ENCODE peak calls at places on chromosome 16, in six cellular contexts. W, E, S, U, K and H are unnamed samples.

GRCh38 chr16:4415538-4416199 is 727 bp downstream of the CORO7 start:
- DNase-seq in W (no peak), E (no peak), S (no peak), U (no peak), K (peak; percentile 53), H (peak; percentile 87)

GRCh38 chr16:27611340-27611739 is 61.4 kb downstream of the KATNIP start:
- DNase-seq in W (no peak), E (no peak), S (no peak), U (no peak), K (no peak), H (no peak)

GRCh38 chr16:27174007-27174406 is 29.3 kb upstream of the KDM8 start:
- DNase-seq in W (no peak), E (no peak), S (no peak), U (no peak), K (no peak), H (no peak)

GRCh38 chr16:58814348-58814801 is 80.3 kb upstream of the GOT2 start:
- DNase-seq in W (no peak), E (peak; percentile 18), S (peak; percentile 28), U (no peak), K (peak; percentile 56), H (peak; percentile 81)

GRCh38 chr16:27424772-27425498 is 23.0 kb downstream of the IL21R start:
- DNase-seq in W (peak; percentile 24), E (no peak), S (no peak), U (no peak), K (peak; percentile 2), H (no peak)

GRCh38 chr16:14007460-14007859 is 63.7 kb upstream of the MRTFB start:
- DNase-seq in W (no peak), E (no peak), S (no peak), U (peak; percentile 62), K (no peak), H (no peak)

GRCh38 chr16:75306102-75306762 is 54.8 kb upstream of the BCAR1 start:
- DNase-seq in W (no peak), E (no peak), S (no peak), U (no peak), K (no peak), H (peak; percentile 72)

GRCh38 chr16:74568961-74569631 is 37.8 kb downstream of the GLG1 start:
- DNase-seq in W (no peak), E (no peak), S (no peak), U (no peak), K (no peak), H (no peak)

GRCh38 chr16:15059324-15059723 is 3.5 kb upstream of the NTAN1 start:
- DNase-seq in W (no peak), E (no peak), S (no peak), U (no peak), K (no peak), H (no peak)

GRCh38 chr16:4923853-4924252 is 13.1 kb downstream of the PPL start:
- DNase-seq in W (no peak), E (no peak), S (no peak), U (no peak), K (no peak), H (no peak)

GRCh38 chr16:16974192-16974591 is 496.6 kb downstream of the XYLT1 start:
- DNase-seq in W (no peak), E (no peak), S (no peak), U (no peak), K (no peak), H (no peak)

GRCh38 chr16:14522617-14523135 is 107.4 kb downstream of the PARN start:
- DNase-seq in W (no peak), E (no peak), S (no peak), U (no peak), K (no peak), H (no peak)

GRCh38 chr16:83953796-83954576 is 946 bp downstream of the OSGIN1 start:
- DNase-seq in W (no peak), E (no peak), S (no peak), U (no peak), K (peak; percentile 48), H (peak; percentile 73)

GRCh38 chr16:57304169-57305061 is 19.9 kb upstream of the PLLP start:
- DNase-seq in W (peak; percentile 70), E (peak; percentile 68), S (peak; percentile 47), U (peak; percentile 40), K (peak; percentile 41), H (no peak)

GRCh38 chr16:11333696-11334095 is 11.6 kb upstream of the RMI2 start:
- DNase-seq in W (no peak), E (no peak), S (peak; percentile 39), U (no peak), K (no peak), H (no peak)

GRCh38 chr16:1812732-1813163 is 13.9 kb downstream of the HAGH start:
- DNase-seq in W (peak; percentile 78), E (no peak), S (no peak), U (no peak), K (peak; percentile 74), H (peak; percentile 82)

GRCh38 chr16:57810197-57811024 is 8.1 kb upstream of the KIFC3 start:
- DNase-seq in W (peak; percentile 88), E (peak; percentile 80), S (peak; percentile 76), U (peak; percentile 73), K (peak; percentile 85), H (peak; percentile 93)

GRCh38 chr16:11484691-11485258 is 101.9 kb downstream of the LITAF start:
- DNase-seq in W (no peak), E (peak; percentile 64), S (no peak), U (no peak), K (no peak), H (no peak)

GRCh38 chr16:4931381-4931780 is 5.6 kb downstream of the PPL start:
- DNase-seq in W (no peak), E (no peak), S (no peak), U (no peak), K (no peak), H (no peak)

GRCh38 chr16:4917117-4917516 is 19.8 kb downstream of the PPL start:
- DNase-seq in W (no peak), E (no peak), S (no peak), U (no peak), K (no peak), H (no peak)

GRCh38 chr16:19879241-19879792 is 5.3 kb downstream of the GPRC5B start:
- DNase-seq in W (no peak), E (no peak), S (no peak), U (no peak), K (no peak), H (no peak)

GRCh38 chr16:77571463-77571862 is 136.6 kb upstream of the ADAMTS18 start:
- DNase-seq in W (no peak), E (no peak), S (no peak), U (no peak), K (no peak), H (no peak)

GRCh38 chr16:82034981-82035612 is at the start of gene HSD17B2:
- DNase-seq in W (no peak), E (no peak), S (no peak), U (no peak), K (no peak), H (no peak)

GRCh38 chr16:80875616-80876015 is 71.2 kb upstream of the CDYL2 start:
- DNase-seq in W (no peak), E (no peak), S (no peak), U (no peak), K (peak; percentile 43), H (no peak)

GRCh38 chr16:13453325-13453724 is 466.6 kb upstream of the ERCC4 start:
- DNase-seq in W (no peak), E (no peak), S (no peak), U (no peak), K (no peak), H (peak; percentile 16)

GRCh38 chr16:1309888-1310831 is 724 bp downstream of the UBE2I start:
- DNase-seq in W (peak; percentile 89), E (no peak), S (peak; percentile 51), U (no peak), K (peak; percentile 66), H (peak; percentile 82)

GRCh38 chr16:64711026-64711425 is 410.8 kb downstream of the CDH11 start:
- DNase-seq in W (no peak), E (no peak), S (no peak), U (no peak), K (no peak), H (no peak)

GRCh38 chr16:13982446-13982845 is 62.5 kb downstream of the ERCC4 start:
- DNase-seq in W (no peak), E (no peak), S (no peak), U (no peak), K (no peak), H (no peak)

GRCh38 chr16:47732122-47732805 is 271.1 kb downstream of the PHKB start:
- DNase-seq in W (no peak), E (peak; percentile 42), S (no peak), U (no peak), K (no peak), H (no peak)

GRCh38 chr16:84141143-84141670 is 3.8 kb downstream of the HSDL1 start:
- DNase-seq in W (no peak), E (no peak), S (no peak), U (no peak), K (no peak), H (no peak)

DNA sequence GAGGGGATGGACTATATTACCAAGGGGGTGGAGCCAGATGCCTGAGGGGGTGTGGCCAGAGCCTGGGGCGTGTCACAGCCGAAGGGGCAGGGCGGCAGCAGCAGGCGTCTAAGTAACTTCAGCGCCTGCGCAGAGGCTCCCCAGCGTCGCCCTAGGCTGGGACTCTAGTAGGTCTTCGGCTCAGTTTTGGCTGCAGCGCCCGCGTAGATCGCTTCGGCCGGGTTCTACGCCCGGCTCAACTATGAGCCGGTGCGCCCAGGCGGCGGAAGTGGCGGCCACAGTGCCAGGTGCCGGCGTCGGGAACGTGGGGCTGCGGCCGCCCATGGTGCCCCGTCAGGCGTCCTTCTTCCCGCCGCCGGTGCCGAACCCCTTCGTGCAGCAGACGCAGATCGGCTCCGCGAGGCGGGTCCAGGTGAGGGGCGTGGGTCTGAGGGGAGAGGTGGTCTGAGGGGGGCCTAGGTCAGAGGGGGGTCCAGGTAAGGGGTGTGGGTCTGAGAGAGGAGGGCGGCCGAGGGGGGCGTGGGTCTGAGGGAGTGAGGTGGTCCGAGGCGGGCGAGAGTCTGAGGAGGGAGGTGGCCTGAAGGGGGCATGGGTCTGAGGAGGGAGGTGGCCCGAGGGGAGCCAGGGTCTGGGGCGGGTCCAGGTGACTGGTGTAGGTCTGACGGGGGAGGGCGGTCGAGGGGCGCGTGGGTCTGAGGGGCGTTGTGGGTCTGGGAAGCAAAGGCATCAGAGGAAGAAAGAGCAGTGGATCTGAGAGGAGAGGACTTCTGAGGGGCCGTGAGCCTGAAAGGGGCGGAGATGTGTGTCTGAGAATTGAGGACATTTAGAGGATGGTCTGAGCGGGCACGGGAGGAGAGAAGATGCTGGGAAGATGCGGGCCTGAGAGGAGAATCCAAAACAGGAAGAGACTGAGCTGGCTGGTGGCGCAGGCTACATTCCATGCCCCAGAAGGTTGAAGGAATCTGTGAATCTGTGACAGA is at the start of gene LPCAT2:
- DNase-seq in W (peak; percentile 88), E (peak; percentile 87), S (peak; percentile 91), U (no peak), K (peak; percentile 94), H (peak; percentile 85)
- TF ChIP-seq POLR2A in W (no peak), E (peak; percentile 56), S (peak; percentile 81), U (no peak), K (no peak), H (peak; percentile 33)

GRCh38 chr16:88963583-88963982 is 13.4 kb downstream of the CBFA2T3 start:
- DNase-seq in W (no peak), E (peak; percentile 73), S (no peak), U (no peak), K (no peak), H (no peak)
- TF ChIP-seq POLR2A in W (no peak), E (no peak), S (no peak), U (no peak), K (no peak), H (no peak)

GRCh38 chr16:49355923-49356665 is 17.5 kb upstream of the C16orf78 start:
- DNase-seq in W (no peak), E (no peak), S (no peak), U (no peak), K (no peak), H (no peak)
- TF ChIP-seq POLR2A in W (no peak), E (no peak), S (no peak), U (no peak), K (no peak), H (no peak)

GRCh38 chr16:31700530-31701388 is 172.8 kb upstream of the ZNF267 start:
- DNase-seq in W (peak; percentile 91), E (peak; percentile 53), S (peak; percentile 84), U (peak; percentile 67), K (peak; percentile 96), H (peak; percentile 58)
- TF ChIP-seq POLR2A in W (no peak), E (no peak), S (no peak), U (peak; percentile 80), K (no peak), H (peak; percentile 26)